ENCODE peak calls at places on chromosome 6, in five cellular contexts. One of them, this sample, is unnamed.
A peak's percentile ranks its signal among the peaks of the same experiment; 100 is the strongest.

GRCh38 chr6:68876792-68877493 is 241.9 kb downstream of the ADGRB3 start:
- DNase-seq in Panc1: no peak
- DNase-seq in H1: no peak
- DNase-seq in ovary: no peak
- DNase-seq in adrenal gland: no peak
- DNase-seq in this sample: peak; percentile 3

GRCh38 chr6:131733376-131734016 is 22.7 kb upstream of the CTAGE9 start:
- DNase-seq in H1: no peak
- DNase-seq in Panc1: peak; percentile 39
- DNase-seq in adrenal gland: no peak
- DNase-seq in ovary: no peak
- DNase-seq in this sample: no peak

GRCh38 chr6:51992834-51993233 is 94.6 kb downstream of the PKHD1 start:
- DNase-seq in adrenal gland: no peak
- DNase-seq in H1: no peak
- DNase-seq in ovary: no peak
- DNase-seq in Panc1: no peak
- DNase-seq in this sample: no peak

GRCh38 chr6:89073014-89073620 is 7.4 kb upstream of the PNRC1 start:
- DNase-seq in adrenal gland: no peak
- DNase-seq in H1: no peak
- DNase-seq in ovary: no peak
- DNase-seq in Panc1: no peak
- DNase-seq in this sample: no peak

GRCh38 chr6:72533601-72534000 is 88.3 kb upstream of the KCNQ5 start:
- DNase-seq in H1: no peak
- DNase-seq in Panc1: no peak
- DNase-seq in adrenal gland: no peak
- DNase-seq in ovary: no peak
- DNase-seq in this sample: no peak

GRCh38 chr6:22530506-22530905 is 38.9 kb upstream of the HDGFL1 start:
- DNase-seq in H1: no peak
- DNase-seq in Panc1: no peak
- DNase-seq in ovary: no peak
- DNase-seq in adrenal gland: no peak
- DNase-seq in this sample: no peak

GRCh38 chr6:27873101-27874030 is 38.8 kb downstream of the OR2B2 start:
- DNase-seq in adrenal gland: peak; percentile 40
- DNase-seq in ovary: no peak
- DNase-seq in H1: no peak
- DNase-seq in Panc1: peak; percentile 94
- DNase-seq in this sample: peak; percentile 79

GRCh38 chr6:1901556-1901955 is 291.8 kb downstream of the FOXC1 start:
- DNase-seq in ovary: no peak
- DNase-seq in H1: no peak
- DNase-seq in Panc1: no peak
- DNase-seq in adrenal gland: no peak
- DNase-seq in this sample: peak; percentile 53

GRCh38 chr6:167993831-167994230 is 3.6 kb upstream of the KIF25 start:
- DNase-seq in Panc1: no peak
- DNase-seq in H1: no peak
- DNase-seq in adrenal gland: no peak
- DNase-seq in ovary: no peak
- DNase-seq in this sample: no peak

GRCh38 chr6:105982761-105983600 is 103.2 kb upstream of the PRDM1 start:
- DNase-seq in H1: no peak
- DNase-seq in ovary: no peak
- DNase-seq in Panc1: no peak
- DNase-seq in adrenal gland: no peak
- DNase-seq in this sample: no peak

GRCh38 chr6:105983763-105984162 is 102.4 kb upstream of the PRDM1 start:
- DNase-seq in adrenal gland: no peak
- DNase-seq in H1: no peak
- DNase-seq in Panc1: no peak
- DNase-seq in ovary: no peak
- DNase-seq in this sample: peak; percentile 32

GRCh38 chr6:105985816-105986632 is 100.1 kb upstream of the PRDM1 start:
- DNase-seq in ovary: no peak
- DNase-seq in Panc1: no peak
- DNase-seq in adrenal gland: no peak
- DNase-seq in H1: no peak
- DNase-seq in this sample: no peak

GRCh38 chr6:105986998-105987397 is 99.1 kb upstream of the PRDM1 start:
- DNase-seq in adrenal gland: no peak
- DNase-seq in ovary: no peak
- DNase-seq in H1: no peak
- DNase-seq in Panc1: no peak
- DNase-seq in this sample: no peak

GRCh38 chr6:105985098-105985815 is 100.9 kb upstream of the PRDM1 start:
- DNase-seq in Panc1: no peak
- DNase-seq in adrenal gland: no peak
- DNase-seq in H1: no peak
- DNase-seq in ovary: no peak
- DNase-seq in this sample: peak; percentile 75
- H3K27me3 ChIP-seq in Panc1: no peaks in the 10 kb centered on the region
- H3K27me3 ChIP-seq in adrenal gland: peaks cover 35% of the 10 kb centered on the region
- H3K27me3 ChIP-seq in H1: peaks cover 77% of the 10 kb centered on the region
- H3K27me3 ChIP-seq in ovary: no peaks in the 10 kb centered on the region
- H3K27me3 ChIP-seq in this sample: peaks cover 2% of the 10 kb centered on the region

GRCh38 chr6:108616544-108616943 is 55.8 kb downstream of the FOXO3 start:
- DNase-seq in H1: no peak
- DNase-seq in adrenal gland: no peak
- DNase-seq in Panc1: no peak
- DNase-seq in ovary: no peak
- DNase-seq in this sample: no peak
- H3K4me1 ChIP-seq in H1: no peaks in the 10 kb centered on the region
- H3K4me1 ChIP-seq in adrenal gland: peaks cover 72% of the 10 kb centered on the region
- H3K4me1 ChIP-seq in Panc1: peaks cover 9% of the 10 kb centered on the region
- H3K4me1 ChIP-seq in ovary: peaks cover 21% of the 10 kb centered on the region
- H3K4me1 ChIP-seq in this sample: peaks cover 16% of the 10 kb centered on the region

GRCh38 chr6:159169193-159169555 is at the start of gene FNDC1:
- DNase-seq in ovary: peak; percentile 57
- DNase-seq in Panc1: no peak
- DNase-seq in H1: no peak
- DNase-seq in adrenal gland: no peak
- DNase-seq in this sample: no peak
- H3K4me3 ChIP-seq in ovary: peak within 1 kb of the TSS; percentile 32
- H3K4me3 ChIP-seq in Panc1: peak within 1 kb of the TSS; percentile 28
- H3K4me3 ChIP-seq in H1: peak within 1 kb of the TSS; percentile 41
- H3K4me3 ChIP-seq in adrenal gland: no peak within 1 kb of the TSS
- H3K4me3 ChIP-seq in this sample: peak within 1 kb of the TSS; percentile 26

DNA sequence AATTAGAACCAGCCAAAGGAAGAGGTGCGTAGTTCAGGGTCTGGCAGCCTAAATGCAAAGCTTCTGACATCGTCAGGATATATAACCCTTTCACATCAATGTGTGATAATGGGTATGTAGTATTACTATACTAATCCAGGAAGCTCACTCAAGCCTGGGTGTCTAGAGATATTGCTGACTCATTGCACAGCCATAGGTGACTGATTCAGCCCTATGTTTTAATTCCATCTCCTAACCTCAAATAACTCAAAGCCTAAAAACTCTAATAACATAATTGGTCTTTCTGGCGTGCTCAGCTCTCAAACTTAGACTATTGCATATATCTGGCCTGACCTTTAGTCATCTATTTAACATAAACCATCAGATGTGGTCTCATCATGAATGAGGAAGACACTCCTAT is 658.4 kb downstream of the TBC1D32 start:
- DNase-seq in ovary: no peak
- DNase-seq in Panc1: no peak
- DNase-seq in adrenal gland: no peak
- DNase-seq in H1: no peak
- DNase-seq in this sample: no peak
- H3K27me3 ChIP-seq in ovary: no peaks in the 10 kb centered on the region
- H3K27me3 ChIP-seq in Panc1: no peaks in the 10 kb centered on the region
- H3K27me3 ChIP-seq in adrenal gland: no peaks in the 10 kb centered on the region
- H3K27me3 ChIP-seq in H1: no peaks in the 10 kb centered on the region
- H3K27me3 ChIP-seq in this sample: no peaks in the 10 kb centered on the region